ENCODE peak calls at places on chromosomes 3 and 15, in ten cellular contexts. U is stomach; L is hepatocyte; V is upper lobe of right lung; X is effector memory CD4-positive, alpha-beta T cell; K is heart left ventricle; C is pancreas; H is breast epithelium; E is spleen; R is WERI-Rb-1. M is an unnamed sample.

GRCh38 chr3:73614385-73614784 is 10.4 kb downstream of the PDZRN3 start:
- DNase-seq in U (no peak), L (peak; percentile 60), V (no peak), X (no peak), K (peak; percentile 41), C (peak; percentile 35), H (peak; percentile 57), E (no peak), R (no peak), M (no peak)

GRCh38 chr3:27632431-27633223 is 89.5 kb downstream of the EOMES start:
- DNase-seq in U (peak; percentile 53), L (peak; percentile 53), V (peak; percentile 81), X (peak; percentile 28), K (peak; percentile 50), C (peak; percentile 42), H (no peak), E (peak; percentile 89), R (peak; percentile 40), M (peak; percentile 65)

GRCh38 chr15:70222632-70223031 is 124.9 kb upstream of the TLE3 start:
- DNase-seq in U (no peak), L (no peak), V (no peak), X (no peak), K (no peak), C (no peak), H (no peak), E (no peak), R (no peak), M (no peak)

GRCh38 chr15:69417581-69417980 is 3.4 kb downstream of the KIF23 start:
- DNase-seq in U (no peak), L (no peak), V (no peak), X (no peak), K (no peak), C (no peak), H (no peak), E (no peak), R (no peak), M (no peak)

GRCh38 chr3:138364356-138365252 is 16.2 kb downstream of the MRAS start:
- DNase-seq in U (no peak), L (no peak), V (peak; percentile 34), X (no peak), K (no peak), C (no peak), H (no peak), E (peak; percentile 67), R (no peak), M (no peak)

GRCh38 chr3:176855901-176856486 is 341.3 kb downstream of the TBL1XR1 start:
- DNase-seq in U (no peak), L (peak; percentile 15), V (no peak), X (no peak), K (no peak), C (no peak), H (no peak), E (no peak), R (no peak), M (no peak)

GRCh38 chr3:32123620-32124019 is 17.2 kb downstream of the GPD1L start:
- DNase-seq in U (no peak), L (no peak), V (no peak), X (no peak), K (no peak), C (no peak), H (no peak), E (no peak), R (no peak), M (no peak)

GRCh38 chr3:171811059-171811912 is 1.0 kb upstream of the PLD1 start:
- DNase-seq in U (no peak), L (peak; percentile 83), V (no peak), X (no peak), K (no peak), C (no peak), H (no peak), E (no peak), R (no peak), M (no peak)

GRCh38 chr15:94744080-94744793 is 512.9 kb downstream of the MCTP2 start:
- DNase-seq in U (no peak), L (no peak), V (no peak), X (no peak), K (no peak), C (no peak), H (no peak), E (no peak), R (no peak), M (no peak)

GRCh38 chr3:189099031-189099471 is 72.7 kb upstream of the TPRG1 start:
- DNase-seq in U (no peak), L (no peak), V (peak; percentile 77), X (no peak), K (peak; percentile 84), C (peak; percentile 21), H (peak; percentile 89), E (peak; percentile 64), R (no peak), M (no peak)

GRCh38 chr3:31918179-31919165 is 62.6 kb downstream of the OSBPL10 start:
- DNase-seq in U (no peak), L (no peak), V (no peak), X (no peak), K (no peak), C (no peak), H (no peak), E (no peak), R (no peak), M (no peak)

GRCh38 chr3:126816956-126817777 is 113.1 kb downstream of the CHCHD6 start:
- DNase-seq in U (no peak), L (peak; percentile 34), V (no peak), X (no peak), K (peak; percentile 19), C (no peak), H (no peak), E (no peak), R (no peak), M (no peak)

GRCh38 chr3:189985938-189986337 is 134.8 kb downstream of the P3H2 start:
- DNase-seq in U (no peak), L (no peak), V (no peak), X (no peak), K (no peak), C (no peak), H (no peak), E (no peak), R (no peak), M (no peak)

GRCh38 chr15:51735611-51736010 is 1.8 kb downstream of the LYSMD2 start:
- DNase-seq in U (no peak), L (no peak), V (no peak), X (peak; percentile 37), K (no peak), C (no peak), H (no peak), E (no peak), R (no peak), M (no peak)

DNA sequence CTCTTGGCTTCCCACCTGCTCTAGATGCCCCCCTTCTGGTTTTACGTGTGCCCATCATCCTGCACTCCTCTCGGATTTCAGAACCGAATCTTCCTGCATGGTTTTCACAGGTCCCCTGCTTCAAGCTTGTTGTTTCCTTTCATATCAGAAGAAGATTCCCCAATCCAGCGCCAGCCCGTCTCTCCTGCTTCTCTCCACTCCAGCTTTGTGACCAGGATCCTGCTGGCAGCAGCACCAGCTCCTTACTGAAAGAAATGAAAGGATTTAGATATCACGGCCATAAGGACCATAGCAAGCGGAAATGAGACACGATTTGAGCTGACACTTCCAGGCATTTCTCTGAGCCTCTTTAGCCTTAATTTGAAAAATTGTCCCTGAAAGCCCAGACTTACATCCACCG is 180.3 kb upstream of the UBE3A start:
- DNase-seq in U (no peak), L (no peak), V (no peak), X (no peak), K (no peak), C (no peak), H (no peak), E (no peak), R (peak; percentile 39), M (no peak)
- H3K9me3 ChIP-seq in U (no peaks in the 10 kb centered on the region), L (no peaks in the 10 kb centered on the region), V (no peaks in the 10 kb centered on the region), X (no peaks in the 10 kb centered on the region), K (no peaks in the 10 kb centered on the region), C (no peaks in the 10 kb centered on the region), H (no peaks in the 10 kb centered on the region), E (peaks cover 17% of the 10 kb centered on the region), R (no peaks in the 10 kb centered on the region), M (no peaks in the 10 kb centered on the region)

DNA sequence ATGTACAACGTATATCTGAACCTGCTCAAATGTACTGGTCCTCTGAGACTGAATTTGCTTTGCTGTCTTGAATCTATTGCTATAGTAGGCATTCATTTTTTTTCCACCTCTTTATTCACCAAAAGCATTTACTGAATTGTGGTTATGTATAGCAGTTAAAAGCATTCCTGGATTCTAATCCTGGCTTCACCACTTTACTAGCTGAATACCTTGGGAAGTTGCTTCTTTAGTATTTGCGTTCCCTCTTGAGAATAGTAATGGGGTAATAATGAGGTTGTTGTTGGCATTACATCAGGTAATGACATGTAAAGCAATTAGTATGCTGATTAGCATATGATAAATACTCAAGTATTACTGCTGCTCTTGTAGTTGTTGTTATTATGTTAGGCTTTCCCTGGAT is 29.1 kb downstream of the MEF2A start:
- DNase-seq in U (no peak), L (no peak), V (no peak), X (no peak), K (no peak), C (no peak), H (no peak), E (no peak), R (no peak), M (no peak)
- H3K9me3 ChIP-seq in U (no peaks in the 10 kb centered on the region), L (peaks cover 3% of the 10 kb centered on the region), V (no peaks in the 10 kb centered on the region), X (peaks cover 3% of the 10 kb centered on the region), K (peaks cover 1% of the 10 kb centered on the region), C (no peaks in the 10 kb centered on the region), H (no peaks in the 10 kb centered on the region), E (peaks cover 14% of the 10 kb centered on the region), R (no peaks in the 10 kb centered on the region), M (peaks cover 6% of the 10 kb centered on the region)

GRCh38 chr3:44495636-44496415 is 18.4 kb upstream of the ZNF445 start:
- DNase-seq in U (no peak), L (no peak), V (no peak), X (no peak), K (no peak), C (no peak), H (no peak), E (no peak), R (no peak), M (no peak)

DNA sequence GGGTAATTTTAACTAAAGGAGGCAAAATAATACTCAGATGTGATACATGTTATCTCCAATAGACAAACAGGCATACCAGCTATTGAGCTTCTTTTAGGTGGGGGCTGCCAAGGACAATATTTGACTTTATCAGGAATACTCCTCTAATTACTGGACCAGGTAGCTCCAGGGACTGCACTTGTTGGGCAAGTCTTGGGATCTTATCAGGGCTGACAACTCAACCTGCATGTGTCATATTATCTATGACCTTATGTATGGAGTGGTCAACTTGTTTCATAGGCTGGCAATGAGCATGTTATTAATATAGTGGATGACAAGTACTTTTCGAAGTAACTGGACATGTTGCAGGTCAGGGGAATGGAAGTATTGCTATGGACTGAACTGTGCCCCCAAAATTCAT is 15.0 kb upstream of the ZNF445 start:
- DNase-seq in U (no peak), L (no peak), V (no peak), X (no peak), K (no peak), C (no peak), H (no peak), E (no peak), R (no peak), M (no peak)
- H3K9me3 ChIP-seq in U (no peaks in the 10 kb centered on the region), L (no peaks in the 10 kb centered on the region), V (peaks cover 4% of the 10 kb centered on the region), X (peaks cover 7% of the 10 kb centered on the region), K (peaks cover 59% of the 10 kb centered on the region), C (no peaks in the 10 kb centered on the region), H (peaks cover 37% of the 10 kb centered on the region), E (peaks cover 100% of the 10 kb centered on the region), R (no peaks in the 10 kb centered on the region), M (no peaks in the 10 kb centered on the region)

DNA sequence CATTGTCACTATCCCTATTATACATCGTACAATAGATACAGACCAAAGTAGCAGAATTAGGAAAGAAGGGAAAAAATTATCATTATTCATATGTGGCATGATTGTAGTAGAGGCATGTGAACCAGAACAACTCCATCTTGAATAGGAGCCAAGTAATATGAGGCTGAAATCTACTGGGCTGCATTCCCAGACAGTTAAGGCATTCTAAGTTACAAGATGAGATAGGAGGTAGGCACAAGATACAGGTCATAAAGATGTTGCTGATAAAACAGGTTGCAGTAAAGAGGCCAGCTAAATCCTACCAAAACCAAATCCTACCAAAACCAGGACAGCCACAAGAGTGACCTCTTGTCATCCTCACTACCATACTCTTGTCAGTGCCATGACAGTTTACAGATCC is 1035.4 kb upstream of the SEMA6D start:
- DNase-seq in U (no peak), L (no peak), V (no peak), X (no peak), K (no peak), C (no peak), H (no peak), E (no peak), R (no peak), M (no peak)
- H3K9me3 ChIP-seq in U (no peaks in the 10 kb centered on the region), L (no peaks in the 10 kb centered on the region), V (no peaks in the 10 kb centered on the region), X (no peaks in the 10 kb centered on the region), K (no peaks in the 10 kb centered on the region), C (no peaks in the 10 kb centered on the region), H (no peaks in the 10 kb centered on the region), E (peaks cover 15% of the 10 kb centered on the region), R (no peaks in the 10 kb centered on the region), M (no peaks in the 10 kb centered on the region)